ENCODE peak calls at places on chromosomes 3 and 15, in five cellular contexts. J is upper lobe of left lung, C is Panc1, Z is K562, D is HCT116. M is an unnamed sample.

GRCh38 chr3:58176827-58177489 is 33.8 kb downstream of the DNASE1L3 start:
- ATAC-seq in C (no peak), Z (no peak), D (no peak), J (no peak), M (no peak)

GRCh38 chr3:174776636-174777035 is 82.5 kb upstream of the NAALADL2 start:
- ATAC-seq in C (no peak), D (no peak), J (no peak), Z (no peak), M (no peak)

GRCh38 chr15:76492538-76492937 is 156.0 kb downstream of the ISL2 start:
- ATAC-seq in C (no peak), D (no peak), J (no peak), Z (no peak), M (no peak)

GRCh38 chr15:31379042-31379441 is 52.4 kb downstream of the KLF13 start:
- ATAC-seq in Z (no peak), J (no peak), D (no peak), C (no peak), M (no peak)

GRCh38 chr3:151990696-151991376 is 117.4 kb downstream of the SUCNR1 start:
- ATAC-seq in D (no peak), J (no peak), Z (no peak), C (no peak), M (no peak)

GRCh38 chr3:186417791-186418190 is 55.8 kb upstream of the DGKG start:
- ATAC-seq in D (peak; percentile 44), C (no peak), J (peak; percentile 36), Z (no peak), M (no peak)

GRCh38 chr3:195750797-195751520 is 30.2 kb downstream of the MUC20 start:
- ATAC-seq in D (no peak), Z (no peak), C (no peak), J (no peak), M (no peak)

GRCh38 chr3:167876603-167877325 is 141.2 kb downstream of the SERPINI1 start:
- ATAC-seq in D (peak; percentile 46), J (peak; percentile 85), Z (no peak), C (peak; percentile 63), M (peak; percentile 70)

GRCh38 chr3:151776259-151776740 is 37.6 kb upstream of the AADAC start:
- ATAC-seq in D (no peak), Z (no peak), C (no peak), J (no peak), M (no peak)

GRCh38 chr3:169812844-169813677 is at the start of the genes LRRC34 and LRRIQ4:
- ATAC-seq in Z (no peak), D (peak; percentile 14), J (peak; percentile 89), C (peak; percentile 88), M (peak; percentile 59)

GRCh38 chr3:108883373-108883772 is 60.8 kb downstream of the TRAT1 start:
- ATAC-seq in Z (no peak), C (no peak), J (no peak), D (no peak), M (no peak)

GRCh38 chr3:177162742-177163141 is 34.5 kb downstream of the TBL1XR1 start:
- ATAC-seq in D (no peak), C (no peak), Z (no peak), J (no peak), M (no peak)

GRCh38 chr3:15903776-15904720 is 106.3 kb upstream of the ANKRD28 start:
- ATAC-seq in J (peak; percentile 47), Z (peak; percentile 23), C (no peak), D (no peak), M (peak; percentile 67)

GRCh38 chr3:182235504-182235903 is 523.8 kb downstream of the SOX2 start:
- ATAC-seq in J (no peak), Z (no peak), C (no peak), D (no peak), M (no peak)

GRCh38 chr3:182240474-182240873 is 528.7 kb downstream of the SOX2 start:
- ATAC-seq in D (no peak), J (no peak), Z (no peak), C (no peak), M (no peak)

GRCh38 chr3:182241196-182241776 is 529.6 kb downstream of the SOX2 start:
- ATAC-seq in J (no peak), D (no peak), C (no peak), Z (no peak), M (no peak)

GRCh38 chr3:182239316-182239715 is 527.6 kb downstream of the SOX2 start:
- ATAC-seq in C (no peak), D (no peak), Z (no peak), J (no peak), M (no peak)

DNA sequence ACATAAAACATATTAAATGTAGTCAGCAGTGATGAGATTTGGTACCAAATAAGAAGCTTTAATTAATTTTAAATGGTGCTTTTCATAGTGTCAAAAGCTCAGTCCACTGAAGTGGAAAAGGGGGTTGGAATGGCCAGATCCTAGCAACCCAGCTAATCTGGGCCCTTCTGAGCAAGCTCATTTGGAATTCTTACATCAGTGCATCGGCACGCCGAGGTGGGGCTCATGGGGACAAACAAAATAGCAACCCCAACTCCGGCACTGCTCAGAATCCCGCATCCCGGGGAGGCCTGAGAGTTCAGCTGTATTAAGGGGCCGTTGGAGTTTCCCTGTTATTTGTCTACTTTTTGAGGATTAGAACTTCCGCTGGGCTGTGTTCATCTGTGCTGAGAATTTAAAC is 526.4 kb downstream of the SOX2 start:
- ATAC-seq in Z (no peak), C (no peak), J (no peak), D (no peak), M (no peak)
- TF ChIP-seq POLR2AphosphoS5 in Z (no peak), C (no peak), J (no peak), D (no peak), M (no peak)

GRCh38 chr15:89870688-89871288 is 23.0 kb downstream of the AP3S2 start:
- ATAC-seq in J (no peak), D (no peak), C (no peak), Z (no peak), M (no peak)

GRCh38 chr15:89880727-89881126 is 13.1 kb downstream of the AP3S2 start:
- ATAC-seq in D (no peak), Z (no peak), J (no peak), C (no peak), M (no peak)

GRCh38 chr15:89878323-89878722 is 15.5 kb downstream of the AP3S2 start:
- ATAC-seq in D (no peak), C (no peak), Z (no peak), J (no peak), M (no peak)

GRCh38 chr15:89874926-89875564 is 18.7 kb downstream of the AP3S2 start:
- ATAC-seq in D (peak; percentile 100), J (peak; percentile 96), Z (peak; percentile 100), C (peak; percentile 100), M (peak; percentile 86)

GRCh38 chr15:89876736-89877135 is 17.1 kb downstream of the AP3S2 start:
- ATAC-seq in J (no peak), C (no peak), Z (no peak), D (no peak), M (no peak)
- H3K4me3 ChIP-seq in J (no peak overlapping the region), C (no peak overlapping the region), Z (no peak overlapping the region), D (no peak overlapping the region), M (no peak overlapping the region)

GRCh38 chr15:84904409-84904808 is 19.9 kb downstream of the SLC28A1 start:
- ATAC-seq in J (peak; percentile 66), D (no peak), C (no peak), Z (peak; percentile 22), M (no peak)
- H3K27ac ChIP-seq in J (no peak overlapping the region), D (no peak overlapping the region), C (no peak overlapping the region), Z (no peak overlapping the region), M (no peak overlapping the region)

DNA sequence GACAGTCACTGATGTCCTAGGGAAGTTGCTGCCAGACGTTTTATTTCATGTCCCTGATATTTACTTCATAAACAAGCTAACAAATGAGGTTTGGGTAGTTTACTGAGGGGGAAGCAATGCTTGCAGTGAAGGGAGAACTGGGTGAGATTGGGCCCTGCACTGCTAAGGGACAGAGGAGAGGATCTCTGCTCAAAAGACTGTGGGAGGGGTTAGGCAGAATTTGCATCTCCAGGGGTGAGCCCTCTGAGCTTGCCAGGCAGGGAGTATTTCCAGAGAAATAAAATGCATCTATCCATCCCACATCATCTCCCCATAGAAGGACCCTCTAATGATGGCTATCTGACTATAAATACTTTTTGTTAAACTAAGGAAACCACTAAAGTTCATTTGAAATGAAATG is 215.7 kb downstream of the CBLB start:
- ATAC-seq in Z (no peak), C (no peak), J (no peak), D (no peak), M (no peak)
- TF ChIP-seq POLR2AphosphoS5 in Z (no peak), C (no peak), J (no peak), D (no peak), M (no peak)

M was measured in gastroesophageal sphincter.